ENCODE peak calls at places on chromosomes 3 and 15, in ten cellular contexts. W is EH; E is stimulated activated CD8-positive, alpha-beta memory T cell treated with anti-CD3 and anti-CD28 coated beads, Interleukin-2, amount 100 ng/mL, for 48 hours; A is NCI-H510A treated with DMSO at 0.1 percent for 48 hours; U is M059J; B is stimulated activated CD4-positive, alpha-beta T cell treated with anti-CD3 and anti-CD28 coated beads, Interleukin-4, amount 100 ng/mL, for 1 hour; H is NCI-H1436; C is retina; L is activated gamma-delta T cell treated with Interleukin-2 at 50 U/mL for 16 hours; J is CD8-positive, alpha-beta T cell. R is an unnamed sample.

GRCh38 chr3:72738752-72739520 is 109.3 kb downstream of the SHQ1 start:
- DNase-seq in L (peak), H (peak), J (peak), U (no peak), E (peak), C (peak), A (peak), B (peak), W (peak), R (peak)

GRCh38 chr3:51953445-51953844 is 1.7 kb upstream of the GPR62 start:
- DNase-seq in W (peak), U (peak), J (no peak), B (no peak), C (no peak), A (peak), H (no peak), E (no peak), L (no peak), R (peak)

GRCh38 chr15:60316961-60317360 is 80.8 kb downstream of the ANXA2 start:
- DNase-seq in B (no peak), W (no peak), L (no peak), H (no peak), C (no peak), J (no peak), A (no peak), U (no peak), E (no peak), R (no peak)

GRCh38 chr15:29938701-29939340 is 116.6 kb upstream of the TJP1 start:
- DNase-seq in E (no peak), A (no peak), B (no peak), L (no peak), J (no peak), W (no peak), U (no peak), H (no peak), C (no peak), R (peak)

GRCh38 chr3:32569540-32570425 is 875 bp downstream of the DYNC1LI1 start:
- DNase-seq in L (peak), W (peak), H (peak), A (peak), E (peak), B (peak), U (peak), J (peak), C (peak), R (peak)

GRCh38 chr3:73608805-73609641 is 15.7 kb downstream of the PDZRN3 start:
- DNase-seq in C (no peak), H (no peak), L (no peak), W (no peak), B (no peak), A (no peak), U (no peak), E (no peak), J (no peak), R (no peak)

GRCh38 chr3:41716391-41716910 is 245.5 kb downstream of the ULK4 start:
- DNase-seq in H (no peak), L (no peak), C (no peak), A (no peak), J (no peak), U (no peak), W (peak), E (no peak), B (no peak), R (peak)

GRCh38 chr15:34239151-34239761 is 14.4 kb downstream of the EMC4 start:
- DNase-seq in J (no peak), C (no peak), E (no peak), H (no peak), U (peak), L (no peak), W (peak), B (peak), A (no peak), R (no peak)

GRCh38 chr15:68252925-68253534 is 23.5 kb upstream of the CLN6 start:
- DNase-seq in C (peak), E (no peak), B (no peak), J (no peak), A (peak), U (peak), L (peak), W (peak), H (peak), R (peak)

GRCh38 chr15:97972366-97972765 is 11.9 kb downstream of the ARRDC4 start:
- DNase-seq in B (no peak), U (no peak), J (no peak), W (peak), H (no peak), E (no peak), L (no peak), C (no peak), A (no peak), R (no peak)

GRCh38 chr15:25787855-25788521 is 75.1 kb downstream of the ATP10A start:
- DNase-seq in L (no peak), E (no peak), J (no peak), C (no peak), W (peak), B (no peak), H (no peak), A (no peak), U (peak), R (no peak)

GRCh38 chr3:53222183-53222901 is 33.5 kb downstream of the TKT start:
- DNase-seq in A (no peak), B (no peak), U (no peak), C (no peak), E (no peak), H (no peak), J (no peak), W (no peak), L (no peak), R (no peak)

GRCh38 chr3:23094890-23095462 is 108.2 kb upstream of the UBE2E2 start:
- DNase-seq in B (no peak), W (peak), L (no peak), A (peak), E (no peak), J (no peak), H (no peak), C (no peak), U (peak), R (no peak)

GRCh38 chr3:50256978-50257890 is 11.7 kb upstream of the SEMA3B start:
- DNase-seq in E (peak), B (peak), L (no peak), A (no peak), J (no peak), W (peak), U (peak), H (no peak), C (peak), R (no peak)

GRCh38 chr15:57667171-57667924 is 39.2 kb upstream of the POLR2M start:
- DNase-seq in U (peak), A (peak), W (peak), J (no peak), C (peak), L (no peak), B (no peak), E (no peak), H (no peak), R (peak)

GRCh38 chr15:100929641-100930042 is 10.5 kb downstream of the LRRK1 start:
- DNase-seq in L (no peak), H (no peak), J (no peak), E (no peak), U (peak), A (no peak), B (no peak), C (peak), W (peak), R (no peak)

GRCh38 chr15:56869573-56869972 is 48.9 kb upstream of the TCF12 start:
- DNase-seq in H (peak), J (no peak), L (no peak), U (peak), A (no peak), C (no peak), W (peak), B (peak), E (peak), R (peak)

GRCh38 chr3:148227534-148227933 is 470.2 kb upstream of the AGTR1 start:
- DNase-seq in H (no peak), E (no peak), U (no peak), C (no peak), J (no peak), B (no peak), L (no peak), W (peak), A (no peak), R (no peak)

GRCh38 chr15:59993950-59994401 is 10.1 kb upstream of the FOXB1 start:
- DNase-seq in L (no peak), H (no peak), U (no peak), B (no peak), A (peak), E (no peak), C (peak), W (no peak), J (no peak), R (no peak)

GRCh38 chr3:18778094-18778493 is 353.0 kb upstream of the SATB1 start:
- DNase-seq in E (no peak), J (no peak), W (no peak), B (no peak), L (no peak), A (no peak), H (no peak), U (no peak), C (no peak), R (no peak)

GRCh38 chr15:76177491-76178040 is 117.8 kb downstream of the TMEM266 start:
- DNase-seq in J (no peak), W (peak), H (no peak), E (no peak), L (no peak), A (no peak), C (no peak), B (no peak), U (peak), R (no peak)

GRCh38 chr15:68495221-68495950 is 63.4 kb upstream of the ITGA11 start:
- DNase-seq in L (no peak), J (no peak), U (no peak), C (no peak), B (no peak), A (no peak), H (no peak), E (no peak), W (no peak), R (no peak)

GRCh38 chr3:128922804-128923459 is 43.5 kb downstream of the ACAD9 start:
- DNase-seq in W (no peak), L (peak), U (no peak), A (no peak), J (peak), H (no peak), C (no peak), B (peak), E (peak), R (no peak)

GRCh38 chr15:100215031-100215842 is 126.5 kb downstream of the ADAMTS17 start:
- DNase-seq in J (no peak), E (no peak), H (no peak), W (no peak), B (no peak), A (no peak), U (no peak), L (no peak), C (no peak), R (no peak)

GRCh38 chr3:132253262-132253878 is 63.8 kb upstream of the ACP3 start:
- DNase-seq in W (peak), H (peak), U (peak), E (no peak), B (no peak), J (no peak), C (peak), A (peak), L (no peak), R (peak)

GRCh38 chr3:152417181-152417580 is 148.5 kb downstream of the MBNL1 start:
- DNase-seq in U (peak), W (peak), J (no peak), H (no peak), E (no peak), C (no peak), A (no peak), B (no peak), L (no peak), R (no peak)

GRCh38 chr15:86865920-86866319 is 786.2 kb downstream of the AGBL1 start:
- DNase-seq in W (no peak), C (no peak), J (no peak), H (no peak), E (no peak), U (no peak), L (no peak), B (no peak), A (no peak), R (no peak)

GRCh38 chr3:13480340-13481318 is 523 bp downstream of the HDAC11 start:
- DNase-seq in U (no peak), H (no peak), J (no peak), C (peak), W (no peak), B (peak), A (no peak), L (peak), E (no peak), R (peak)

GRCh38 chr3:49173116-49173791 is 1.9 kb downstream of the KLHDC8B start:
- DNase-seq in C (peak), A (no peak), J (no peak), L (no peak), H (no peak), W (peak), E (no peak), U (peak), B (no peak), R (peak)

GRCh38 chr15:89917442-89918085 is 4.8 kb upstream of the ARPIN start:
- DNase-seq in W (no peak), H (no peak), J (no peak), B (no peak), L (no peak), C (no peak), E (no peak), U (peak), A (no peak), R (no peak)

GRCh38 chr15:41928637-41929620 is 35.1 kb upstream of the SPTBN5 start:
- DNase-seq in A (no peak), B (no peak), E (no peak), C (no peak), L (no peak), J (no peak), U (no peak), W (no peak), H (no peak), R (no peak)

GRCh38 chr3:55243686-55244085 is 243.4 kb downstream of the WNT5A start:
- DNase-seq in U (no peak), H (no peak), A (peak), J (no peak), E (no peak), C (no peak), L (no peak), W (peak), B (no peak), R (no peak)